ENCODE peak calls at places on chromosomes 13 and 19, in ten cellular contexts. One of them, this sample, is unnamed. For H3K9me3, the result is how much of the 10 kb centered on the place peaks cover.

GRCh38 chr19:45598267-45599011 is 3.6 kb downstream of the GPR4 start:
- DNase-seq in left lung: no peak
- DNase-seq in fibroblast of lung: no peak
- DNase-seq in CD4-positive, CD25-positive, alpha-beta regulatory T cell: no peak
- DNase-seq in thoracic aorta: no peak
- DNase-seq in aorta: no peak
- DNase-seq in OCI-LY7: peak
- DNase-seq in left ventricle myocardium inferior: peak
- DNase-seq in psoas muscle: no peak
- DNase-seq in tibial nerve: no peak
- DNase-seq in this sample: no peak

GRCh38 chr13:44004881-44005280 is 125.2 kb downstream of the LACC1 start:
- DNase-seq in left lung: no peak
- DNase-seq in aorta: no peak
- DNase-seq in tibial nerve: no peak
- DNase-seq in thoracic aorta: no peak
- DNase-seq in psoas muscle: no peak
- DNase-seq in fibroblast of lung: peak
- DNase-seq in OCI-LY7: no peak
- DNase-seq in CD4-positive, CD25-positive, alpha-beta regulatory T cell: no peak
- DNase-seq in left ventricle myocardium inferior: no peak
- DNase-seq in this sample: no peak

GRCh38 chr13:113938246-113938645 is 35.6 kb downstream of the C13orf46 start:
- DNase-seq in CD4-positive, CD25-positive, alpha-beta regulatory T cell: no peak
- DNase-seq in fibroblast of lung: no peak
- DNase-seq in thoracic aorta: no peak
- DNase-seq in psoas muscle: no peak
- DNase-seq in tibial nerve: no peak
- DNase-seq in left lung: no peak
- DNase-seq in OCI-LY7: no peak
- DNase-seq in aorta: no peak
- DNase-seq in left ventricle myocardium inferior: no peak
- DNase-seq in this sample: no peak

GRCh38 chr19:14146789-14147216 is 10.4 kb upstream of the ASF1B start:
- DNase-seq in aorta: no peak
- DNase-seq in OCI-LY7: no peak
- DNase-seq in thoracic aorta: no peak
- DNase-seq in left lung: no peak
- DNase-seq in fibroblast of lung: peak
- DNase-seq in psoas muscle: no peak
- DNase-seq in tibial nerve: no peak
- DNase-seq in CD4-positive, CD25-positive, alpha-beta regulatory T cell: no peak
- DNase-seq in left ventricle myocardium inferior: no peak
- DNase-seq in this sample: no peak

GRCh38 chr19:664913-665443 is 2.0 kb upstream of the RNF126 start:
- DNase-seq in CD4-positive, CD25-positive, alpha-beta regulatory T cell: peak
- DNase-seq in fibroblast of lung: peak
- DNase-seq in left lung: peak
- DNase-seq in thoracic aorta: peak
- DNase-seq in left ventricle myocardium inferior: peak
- DNase-seq in tibial nerve: peak
- DNase-seq in OCI-LY7: peak
- DNase-seq in aorta: peak
- DNase-seq in psoas muscle: peak
- DNase-seq in this sample: peak

GRCh38 chr13:33524086-33524485 is 238.5 kb upstream of the STARD13 start:
- DNase-seq in fibroblast of lung: peak
- DNase-seq in aorta: no peak
- DNase-seq in thoracic aorta: no peak
- DNase-seq in left ventricle myocardium inferior: no peak
- DNase-seq in psoas muscle: no peak
- DNase-seq in OCI-LY7: no peak
- DNase-seq in CD4-positive, CD25-positive, alpha-beta regulatory T cell: no peak
- DNase-seq in left lung: no peak
- DNase-seq in tibial nerve: no peak
- DNase-seq in this sample: no peak

GRCh38 chr13:26019881-26020535 is 31.8 kb downstream of the SHISA2 start:
- DNase-seq in fibroblast of lung: peak
- DNase-seq in left lung: no peak
- DNase-seq in thoracic aorta: no peak
- DNase-seq in CD4-positive, CD25-positive, alpha-beta regulatory T cell: no peak
- DNase-seq in psoas muscle: no peak
- DNase-seq in tibial nerve: no peak
- DNase-seq in aorta: no peak
- DNase-seq in left ventricle myocardium inferior: no peak
- DNase-seq in OCI-LY7: no peak
- DNase-seq in this sample: no peak

GRCh38 chr19:10655457-10656312 is 1.5 kb downstream of the ILF3 start:
- DNase-seq in CD4-positive, CD25-positive, alpha-beta regulatory T cell: no peak
- DNase-seq in aorta: no peak
- DNase-seq in fibroblast of lung: peak
- DNase-seq in thoracic aorta: no peak
- DNase-seq in psoas muscle: no peak
- DNase-seq in left ventricle myocardium inferior: no peak
- DNase-seq in tibial nerve: no peak
- DNase-seq in OCI-LY7: peak
- DNase-seq in left lung: no peak
- DNase-seq in this sample: no peak

GRCh38 chr19:39481229-39481545 is 549 bp downstream of the TIMM50 start:
- DNase-seq in left ventricle myocardium inferior: no peak
- DNase-seq in fibroblast of lung: no peak
- DNase-seq in thoracic aorta: no peak
- DNase-seq in left lung: no peak
- DNase-seq in OCI-LY7: peak
- DNase-seq in psoas muscle: no peak
- DNase-seq in CD4-positive, CD25-positive, alpha-beta regulatory T cell: no peak
- DNase-seq in tibial nerve: no peak
- DNase-seq in aorta: no peak
- DNase-seq in this sample: no peak

GRCh38 chr19:35379992-35380391 is 9.1 kb downstream of the GPR42 start:
- DNase-seq in aorta: no peak
- DNase-seq in psoas muscle: no peak
- DNase-seq in CD4-positive, CD25-positive, alpha-beta regulatory T cell: no peak
- DNase-seq in fibroblast of lung: no peak
- DNase-seq in tibial nerve: no peak
- DNase-seq in left lung: no peak
- DNase-seq in OCI-LY7: no peak
- DNase-seq in thoracic aorta: no peak
- DNase-seq in left ventricle myocardium inferior: no peak
- DNase-seq in this sample: no peak

GRCh38 chr13:113730831-113731191 is 28.2 kb upstream of the TMEM255B start:
- DNase-seq in tibial nerve: no peak
- DNase-seq in aorta: no peak
- DNase-seq in fibroblast of lung: no peak
- DNase-seq in left ventricle myocardium inferior: no peak
- DNase-seq in psoas muscle: no peak
- DNase-seq in OCI-LY7: no peak
- DNase-seq in left lung: no peak
- DNase-seq in thoracic aorta: no peak
- DNase-seq in CD4-positive, CD25-positive, alpha-beta regulatory T cell: no peak
- DNase-seq in this sample: no peak

GRCh38 chr19:44808463-44809371 is at the start of gene BCAM:
- DNase-seq in tibial nerve: peak
- DNase-seq in psoas muscle: peak
- DNase-seq in thoracic aorta: no peak
- DNase-seq in fibroblast of lung: peak
- DNase-seq in left ventricle myocardium inferior: peak
- DNase-seq in aorta: peak
- DNase-seq in left lung: peak
- DNase-seq in CD4-positive, CD25-positive, alpha-beta regulatory T cell: no peak
- DNase-seq in OCI-LY7: no peak
- DNase-seq in this sample: no peak

GRCh38 chr19:34274827-34275625 is 20.7 kb downstream of the GARRE1 start:
- DNase-seq in thoracic aorta: no peak
- DNase-seq in tibial nerve: no peak
- DNase-seq in psoas muscle: no peak
- DNase-seq in CD4-positive, CD25-positive, alpha-beta regulatory T cell: no peak
- DNase-seq in OCI-LY7: no peak
- DNase-seq in left ventricle myocardium inferior: no peak
- DNase-seq in fibroblast of lung: peak
- DNase-seq in left lung: no peak
- DNase-seq in aorta: no peak
- DNase-seq in this sample: no peak

GRCh38 chr19:31392514-31392913 is 43.3 kb upstream of the TSHZ3 start:
- DNase-seq in OCI-LY7: no peak
- DNase-seq in left lung: no peak
- DNase-seq in CD4-positive, CD25-positive, alpha-beta regulatory T cell: no peak
- DNase-seq in thoracic aorta: no peak
- DNase-seq in aorta: no peak
- DNase-seq in tibial nerve: no peak
- DNase-seq in psoas muscle: no peak
- DNase-seq in left ventricle myocardium inferior: no peak
- DNase-seq in fibroblast of lung: no peak
- DNase-seq in this sample: no peak

GRCh38 chr13:26482451-26483197 is 74.9 kb upstream of the WASF3 start:
- DNase-seq in thoracic aorta: peak
- DNase-seq in psoas muscle: no peak
- DNase-seq in aorta: no peak
- DNase-seq in fibroblast of lung: peak
- DNase-seq in left lung: no peak
- DNase-seq in left ventricle myocardium inferior: no peak
- DNase-seq in tibial nerve: peak
- DNase-seq in OCI-LY7: peak
- DNase-seq in CD4-positive, CD25-positive, alpha-beta regulatory T cell: peak
- DNase-seq in this sample: peak

GRCh38 chr19:18594824-18595373 is 6.3 kb downstream of the REX1BD start:
- DNase-seq in left ventricle myocardium inferior: no peak
- DNase-seq in fibroblast of lung: no peak
- DNase-seq in psoas muscle: peak
- DNase-seq in CD4-positive, CD25-positive, alpha-beta regulatory T cell: no peak
- DNase-seq in OCI-LY7: no peak
- DNase-seq in thoracic aorta: no peak
- DNase-seq in left lung: no peak
- DNase-seq in aorta: no peak
- DNase-seq in tibial nerve: no peak
- DNase-seq in this sample: no peak

GRCh38 chr19:38247734-38248268 is 8.4 kb downstream of the PPP1R14A start:
- DNase-seq in aorta: no peak
- DNase-seq in left ventricle myocardium inferior: no peak
- DNase-seq in OCI-LY7: no peak
- DNase-seq in CD4-positive, CD25-positive, alpha-beta regulatory T cell: no peak
- DNase-seq in left lung: no peak
- DNase-seq in psoas muscle: no peak
- DNase-seq in fibroblast of lung: peak
- DNase-seq in tibial nerve: no peak
- DNase-seq in thoracic aorta: no peak
- DNase-seq in this sample: no peak

GRCh38 chr19:41350735-41351338 is 2.9 kb downstream of the TGFB1 start:
- DNase-seq in OCI-LY7: no peak
- DNase-seq in psoas muscle: no peak
- DNase-seq in CD4-positive, CD25-positive, alpha-beta regulatory T cell: no peak
- DNase-seq in left lung: no peak
- DNase-seq in fibroblast of lung: peak
- DNase-seq in tibial nerve: no peak
- DNase-seq in thoracic aorta: no peak
- DNase-seq in left ventricle myocardium inferior: no peak
- DNase-seq in aorta: no peak
- DNase-seq in this sample: no peak

GRCh38 chr19:23531231-23531790 is 136.0 kb upstream of the ZNF91 start:
- DNase-seq in thoracic aorta: no peak
- DNase-seq in psoas muscle: no peak
- DNase-seq in tibial nerve: no peak
- DNase-seq in OCI-LY7: no peak
- DNase-seq in left ventricle myocardium inferior: no peak
- DNase-seq in left lung: no peak
- DNase-seq in fibroblast of lung: no peak
- DNase-seq in aorta: no peak
- DNase-seq in CD4-positive, CD25-positive, alpha-beta regulatory T cell: no peak
- DNase-seq in this sample: no peak
- H3K9me3 ChIP-seq in thoracic aorta: under half
- H3K9me3 ChIP-seq in psoas muscle: under half
- H3K9me3 ChIP-seq in tibial nerve: under half
- H3K9me3 ChIP-seq in OCI-LY7: under half
- H3K9me3 ChIP-seq in left ventricle myocardium inferior: under half
- H3K9me3 ChIP-seq in left lung: half or more
- H3K9me3 ChIP-seq in fibroblast of lung: under half
- H3K9me3 ChIP-seq in aorta: under half
- H3K9me3 ChIP-seq in CD4-positive, CD25-positive, alpha-beta regulatory T cell: under half
- H3K9me3 ChIP-seq in this sample: under half

GRCh38 chr19:15850385-15850784 is 34.9 kb upstream of the OR10H1 start:
- DNase-seq in left lung: no peak
- DNase-seq in thoracic aorta: no peak
- DNase-seq in OCI-LY7: no peak
- DNase-seq in CD4-positive, CD25-positive, alpha-beta regulatory T cell: no peak
- DNase-seq in fibroblast of lung: no peak
- DNase-seq in aorta: no peak
- DNase-seq in tibial nerve: no peak
- DNase-seq in left ventricle myocardium inferior: no peak
- DNase-seq in psoas muscle: no peak
- DNase-seq in this sample: no peak
- H3K9me3 ChIP-seq in left lung: under half
- H3K9me3 ChIP-seq in thoracic aorta: under half
- H3K9me3 ChIP-seq in OCI-LY7: under half
- H3K9me3 ChIP-seq in CD4-positive, CD25-positive, alpha-beta regulatory T cell: under half
- H3K9me3 ChIP-seq in fibroblast of lung: under half
- H3K9me3 ChIP-seq in aorta: under half
- H3K9me3 ChIP-seq in tibial nerve: under half
- H3K9me3 ChIP-seq in left ventricle myocardium inferior: under half
- H3K9me3 ChIP-seq in psoas muscle: under half
- H3K9me3 ChIP-seq in this sample: under half

DNA sequence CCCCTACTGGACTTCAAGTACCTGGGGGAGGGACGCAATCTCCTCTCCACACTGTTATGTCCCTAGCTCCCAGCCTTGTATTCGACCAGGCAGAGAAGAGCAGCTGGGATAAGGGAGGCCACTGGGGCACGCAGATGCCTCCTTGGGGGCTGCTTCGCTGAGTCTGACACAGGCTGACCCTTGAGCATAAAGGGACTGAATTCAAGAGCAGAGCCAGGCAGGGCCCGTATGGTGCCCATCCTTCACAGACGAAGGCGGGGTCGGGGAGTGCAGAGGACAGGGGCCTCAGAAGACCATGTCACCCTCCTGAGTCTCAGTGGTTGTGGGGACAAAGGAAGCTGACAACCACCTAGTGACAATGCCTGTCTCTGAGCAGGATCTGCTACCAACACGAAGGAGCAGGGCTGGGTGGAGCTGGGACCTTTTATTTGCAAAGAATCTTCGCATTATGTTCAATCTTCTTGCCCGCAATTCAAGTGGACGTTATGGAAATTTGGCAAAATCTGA is 124.6 kb downstream of the TUBA3C start:
- DNase-seq in psoas muscle: no peak
- DNase-seq in left lung: no peak
- DNase-seq in thoracic aorta: no peak
- DNase-seq in tibial nerve: no peak
- DNase-seq in aorta: peak
- DNase-seq in fibroblast of lung: no peak
- DNase-seq in CD4-positive, CD25-positive, alpha-beta regulatory T cell: no peak
- DNase-seq in OCI-LY7: no peak
- DNase-seq in left ventricle myocardium inferior: no peak
- DNase-seq in this sample: no peak
- H3K9me3 ChIP-seq in psoas muscle: under half
- H3K9me3 ChIP-seq in left lung: under half
- H3K9me3 ChIP-seq in thoracic aorta: under half
- H3K9me3 ChIP-seq in tibial nerve: under half
- H3K9me3 ChIP-seq in aorta: under half
- H3K9me3 ChIP-seq in fibroblast of lung: under half
- H3K9me3 ChIP-seq in CD4-positive, CD25-positive, alpha-beta regulatory T cell: under half
- H3K9me3 ChIP-seq in OCI-LY7: under half
- H3K9me3 ChIP-seq in left ventricle myocardium inferior: under half
- H3K9me3 ChIP-seq in this sample: under half

GRCh38 chr19:12272980-12273901 is 21.4 kb downstream of the ZNF44 start:
- DNase-seq in left lung: no peak
- DNase-seq in OCI-LY7: no peak
- DNase-seq in psoas muscle: no peak
- DNase-seq in CD4-positive, CD25-positive, alpha-beta regulatory T cell: no peak
- DNase-seq in fibroblast of lung: no peak
- DNase-seq in left ventricle myocardium inferior: no peak
- DNase-seq in thoracic aorta: no peak
- DNase-seq in tibial nerve: no peak
- DNase-seq in aorta: no peak
- DNase-seq in this sample: no peak
- H3K9me3 ChIP-seq in left lung: half or more
- H3K9me3 ChIP-seq in OCI-LY7: under half
- H3K9me3 ChIP-seq in psoas muscle: half or more
- H3K9me3 ChIP-seq in CD4-positive, CD25-positive, alpha-beta regulatory T cell: half or more
- H3K9me3 ChIP-seq in fibroblast of lung: under half
- H3K9me3 ChIP-seq in left ventricle myocardium inferior: half or more
- H3K9me3 ChIP-seq in thoracic aorta: half or more
- H3K9me3 ChIP-seq in tibial nerve: under half
- H3K9me3 ChIP-seq in aorta: under half
- H3K9me3 ChIP-seq in this sample: half or more

This sample was measured in T-helper 17 cell.